ENCODE peak calls at places on chromosomes 3 and 15, in eight cellular contexts. A is MCF 10A, O is tibial nerve, C is astrocyte, K is B cell, Z is lower leg skin, L is bronchial epithelial cell, D is upper lobe of right lung. G is an unnamed sample.

GRCh38 chr3:42961633-42962032 is 17.5 kb upstream of the GASK1A start:
- DNase-seq in A (peak), O (peak), C (peak), K (no peak), Z (peak), L (peak), D (no peak), G (no peak)

GRCh38 chr3:157586293-157586692 is 83.1 kb upstream of the VEPH1 start:
- DNase-seq in A (no peak), O (no peak), C (no peak), K (no peak), Z (no peak), L (no peak), D (no peak), G (no peak)

GRCh38 chr15:85607141-85607806 is 187.5 kb downstream of the KLHL25 start:
- DNase-seq in A (no peak), O (no peak), C (peak), K (no peak), Z (no peak), L (peak), D (no peak), G (no peak)

GRCh38 chr3:172140499-172141391 is 101.4 kb downstream of the FNDC3B start:
- DNase-seq in A (peak), O (peak), C (peak), K (no peak), Z (no peak), L (peak), D (no peak), G (no peak)

GRCh38 chr15:80871801-80872327 is 92.7 kb downstream of the CEMIP start:
- DNase-seq in A (no peak), O (no peak), C (no peak), K (no peak), Z (no peak), L (no peak), D (no peak), G (no peak)

GRCh38 chr3:34011171-34012101 is 213.0 kb downstream of the PDCD6IP start:
- DNase-seq in A (peak), O (no peak), C (peak), K (no peak), Z (no peak), L (no peak), D (no peak), G (no peak)

GRCh38 chr15:73156431-73157191 is 104.3 kb downstream of the NEO1 start:
- DNase-seq in A (no peak), O (no peak), C (no peak), K (no peak), Z (no peak), L (no peak), D (no peak), G (no peak)

GRCh38 chr15:45637552-45638033 is 2.8 kb downstream of the SQOR start:
- DNase-seq in A (peak), O (peak), C (peak), K (peak), Z (peak), L (peak), D (no peak), G (peak)

GRCh38 chr3:16841906-16842709 is 42.6 kb upstream of the PLCL2 start:
- DNase-seq in A (no peak), O (no peak), C (no peak), K (peak), Z (peak), L (peak), D (peak), G (peak)

GRCh38 chr3:161070252-161070930 is 34.8 kb downstream of the B3GALNT1 start:
- DNase-seq in A (peak), O (no peak), C (no peak), K (no peak), Z (no peak), L (peak), D (no peak), G (no peak)

GRCh38 chr3:9206287-9206686 is 43.2 kb downstream of the SRGAP3 start:
- DNase-seq in A (no peak), O (no peak), C (no peak), K (no peak), Z (no peak), L (no peak), D (no peak), G (no peak)

GRCh38 chr3:39809995-39810595 is 686 bp downstream of the MYRIP start:
- DNase-seq in A (no peak), O (no peak), C (no peak), K (no peak), Z (no peak), L (no peak), D (peak), G (no peak)

GRCh38 chr3:73766599-73767378 is 142.0 kb upstream of the PDZRN3 start:
- DNase-seq in A (peak), O (peak), C (peak), K (no peak), Z (peak), L (no peak), D (no peak), G (no peak)

GRCh38 chr15:68930268-68931022 is at the start of gene SPESP1:
- DNase-seq in A (peak), O (no peak), C (peak), K (peak), Z (peak), L (no peak), D (peak), G (no peak)

GRCh38 chr3:15707779-15708178 is 90.0 kb downstream of the ANKRD28 start:
- DNase-seq in A (no peak), O (no peak), C (no peak), K (no peak), Z (no peak), L (no peak), D (no peak), G (no peak)

GRCh38 chr3:113216393-113216792 is 5.0 kb downstream of the BOC start:
- DNase-seq in A (no peak), O (no peak), C (no peak), K (no peak), Z (no peak), L (no peak), D (no peak), G (no peak)

GRCh38 chr3:53231532-53232511 is 24.0 kb downstream of the TKT start:
- DNase-seq in A (no peak), O (no peak), C (no peak), K (peak), Z (no peak), L (no peak), D (peak), G (no peak)

GRCh38 chr3:41369838-41370237 is 170.5 kb downstream of the CTNNB1 start:
- DNase-seq in A (no peak), O (no peak), C (no peak), K (no peak), Z (no peak), L (no peak), D (no peak), G (no peak)

GRCh38 chr3:11510001-11510760 is 133.5 kb downstream of the VGLL4 start:
- DNase-seq in A (no peak), O (no peak), C (no peak), K (no peak), Z (no peak), L (no peak), D (no peak), G (no peak)

GRCh38 chr3:125374501-125374995 is 577 bp downstream of the ZNF148 start:
- DNase-seq in A (peak), O (peak), C (peak), K (no peak), Z (peak), L (peak), D (peak), G (no peak)

GRCh38 chr15:66498501-66499386 is 1.2 kb upstream of the SNAPC5 start:
- DNase-seq in A (no peak), O (no peak), C (peak), K (no peak), Z (no peak), L (peak), D (no peak), G (no peak)

DNA sequence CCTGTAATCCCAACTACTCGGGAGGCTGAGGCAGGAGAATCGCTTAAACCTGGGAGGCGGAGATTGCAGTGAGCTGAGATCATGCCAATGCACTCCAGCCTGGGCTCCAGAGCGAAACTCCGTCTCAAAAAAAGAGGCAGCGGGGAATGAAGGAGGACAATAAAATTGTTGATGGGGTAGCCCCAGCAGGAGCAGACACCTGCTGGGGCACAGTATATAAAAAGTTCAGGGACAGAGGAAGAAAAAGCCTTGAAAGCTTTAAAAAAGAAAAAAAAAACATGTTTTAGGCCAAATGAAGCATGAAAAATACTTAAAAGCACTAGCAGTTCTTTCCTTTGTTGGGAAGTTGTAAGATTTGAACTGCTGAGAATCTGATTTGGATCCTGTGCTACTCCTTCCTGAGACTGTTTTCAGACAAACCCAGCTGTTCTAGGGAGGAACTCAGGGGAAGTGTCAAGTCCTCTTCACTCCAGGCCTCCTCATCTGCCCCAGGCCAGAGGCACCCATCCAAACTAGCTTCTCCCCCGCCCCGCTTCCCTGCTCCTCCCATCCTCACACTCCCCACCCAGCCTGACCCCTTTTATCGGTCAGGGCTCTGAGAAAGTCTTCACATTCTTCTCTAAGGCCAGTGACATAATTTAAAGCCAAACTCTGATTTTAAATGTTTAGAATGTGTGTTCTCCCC is 5.0 kb downstream of the IL17RD start:
- DNase-seq in A (no peak), O (no peak), C (no peak), K (no peak), Z (no peak), L (no peak), D (no peak), G (no peak)
- TF ChIP-seq CTCF in A (no peak), O (no peak), C (no peak), K (no peak), Z (no peak), L (no peak), D (no peak), G (no peak)

GRCh38 chr15:92116320-92116719 is 262.8 kb downstream of the SLCO3A1 start:
- DNase-seq in A (no peak), O (no peak), C (no peak), K (no peak), Z (no peak), L (no peak), D (no peak), G (no peak)
- TF ChIP-seq CTCF in A (no peak), O (no peak), C (no peak), K (no peak), Z (no peak), L (no peak), D (no peak), G (no peak)

GRCh38 chr15:90893175-90894090 is 9.1 kb downstream of the FES start:
- DNase-seq in A (no peak), O (no peak), C (no peak), K (no peak), Z (no peak), L (no peak), D (no peak), G (no peak)
- TF ChIP-seq CTCF in A (peak), O (no peak), C (no peak), K (no peak), Z (no peak), L (no peak), D (no peak), G (peak)

DNA sequence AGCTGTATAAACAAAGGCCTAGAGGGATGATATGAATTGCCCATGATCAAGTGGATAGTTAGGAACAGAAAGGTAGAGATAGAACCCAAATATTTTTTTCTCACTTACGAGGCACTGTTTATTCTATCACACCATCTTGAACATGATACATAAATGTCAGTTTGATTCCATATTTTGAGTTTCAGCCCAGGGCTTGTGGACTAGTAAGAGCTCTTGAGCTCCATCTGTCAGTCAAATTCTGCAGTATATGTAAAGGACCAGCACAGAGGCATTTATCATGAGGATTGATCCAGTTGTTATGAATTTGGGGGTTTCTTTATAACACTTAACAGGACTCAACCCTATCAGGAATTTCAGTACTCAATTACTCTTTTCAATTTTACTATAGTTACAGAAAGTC is 4.8 kb downstream of the SLC27A2 start:
- DNase-seq in A (no peak), O (no peak), C (no peak), K (no peak), Z (no peak), L (no peak), D (no peak), G (no peak)
- TF ChIP-seq CTCF in A (no peak), O (no peak), C (no peak), K (no peak), Z (no peak), L (no peak), D (no peak), G (no peak)

GRCh38 chr3:98657429-98657828 is 64.0 kb upstream of the CPOX start:
- DNase-seq in A (no peak), O (no peak), C (no peak), K (no peak), Z (no peak), L (peak), D (peak), G (no peak)
- TF ChIP-seq CTCF in A (no peak), O (no peak), C (no peak), K (no peak), Z (no peak), L (peak), D (peak), G (peak)

GRCh38 chr3:12890610-12891390 is 49.4 kb upstream of the RPL32 start:
- DNase-seq in A (no peak), O (no peak), C (no peak), K (no peak), Z (no peak), L (no peak), D (no peak), G (no peak)
- TF ChIP-seq CTCF in A (no peak), O (no peak), C (no peak), K (no peak), Z (no peak), L (no peak), D (no peak), G (no peak)

GRCh38 chr3:100213891-100214573 is 46.8 kb upstream of the TBC1D23 start:
- DNase-seq in A (peak), O (no peak), C (peak), K (no peak), Z (no peak), L (peak), D (no peak), G (no peak)
- TF ChIP-seq CTCF in A (no peak), O (no peak), C (no peak), K (no peak), Z (no peak), L (no peak), D (no peak), G (no peak)

GRCh38 chr15:40054056-40054745 is 15.2 kb upstream of the SRP14 start:
- DNase-seq in A (no peak), O (no peak), C (no peak), K (no peak), Z (no peak), L (no peak), D (no peak), G (no peak)

GRCh38 chr15:40054746-40055575 is 16.0 kb upstream of the SRP14 start:
- DNase-seq in A (no peak), O (no peak), C (peak), K (peak), Z (no peak), L (no peak), D (no peak), G (no peak)

GRCh38 chr15:40052604-40053003 is 13.6 kb upstream of the SRP14 start:
- DNase-seq in A (no peak), O (no peak), C (no peak), K (no peak), Z (no peak), L (no peak), D (no peak), G (no peak)

GRCh38 chr15:40051616-40052415 is 12.8 kb upstream of the SRP14 start:
- DNase-seq in A (no peak), O (no peak), C (no peak), K (no peak), Z (no peak), L (no peak), D (no peak), G (no peak)

DNA sequence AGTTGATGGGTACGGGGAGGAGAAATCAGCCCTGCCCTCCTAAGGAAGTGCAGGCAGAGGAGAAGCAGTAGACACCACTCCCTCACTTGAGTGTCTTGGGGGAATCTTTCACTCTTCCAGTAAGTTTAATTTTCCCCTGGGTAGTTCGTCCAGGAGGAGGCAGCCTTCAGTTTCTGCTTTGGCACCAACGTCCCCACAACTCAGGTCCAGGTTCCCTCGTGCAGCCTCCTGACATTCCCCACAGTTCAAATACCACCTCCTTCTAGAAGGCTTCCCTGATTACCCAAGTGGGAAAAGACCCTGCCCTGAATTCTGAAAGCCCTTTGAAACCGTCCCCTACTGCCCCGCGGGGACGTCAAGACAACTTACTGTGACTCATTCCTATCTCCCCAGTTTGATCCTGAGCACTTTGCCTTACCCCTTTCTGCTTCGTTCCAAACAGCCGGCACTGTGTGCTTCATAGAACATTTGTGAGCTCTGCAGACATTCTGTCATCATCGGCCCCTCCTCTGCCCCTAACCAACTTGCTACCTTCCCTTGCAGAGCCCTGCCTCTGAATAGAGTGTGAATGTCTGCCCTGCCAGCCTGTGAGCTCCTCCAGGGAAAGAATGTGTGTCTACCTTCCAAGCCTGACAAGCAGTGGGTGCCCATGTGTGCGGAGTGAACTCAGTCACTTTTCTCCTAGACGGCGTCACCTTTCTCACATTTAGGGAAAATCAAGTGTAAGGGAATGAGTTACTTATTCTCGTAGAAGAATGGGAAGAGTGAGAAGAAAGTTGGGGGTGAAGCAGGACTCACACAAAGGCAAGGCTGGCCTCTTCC is 14.5 kb upstream of the SRP14 start:
- DNase-seq in A (no peak), O (no peak), C (no peak), K (no peak), Z (no peak), L (no peak), D (no peak), G (no peak)
- TF ChIP-seq CTCF in A (no peak), O (no peak), C (no peak), K (no peak), Z (no peak), L (peak), D (peak), G (peak)

GRCh38 chr15:83207622-83208356 is at the start of gene HDGFL3:
- DNase-seq in A (peak), O (peak), C (peak), K (peak), Z (no peak), L (no peak), D (peak), G (no peak)
- TF ChIP-seq CTCF in A (peak), O (no peak), C (no peak), K (no peak), Z (no peak), L (no peak), D (no peak), G (peak)